ENCODE peak calls at places on chromosomes 16 and 17, in five cellular contexts. O, E, V, J and D are unnamed samples. For H3K4me1, the result is how much of the 10 kb centered on the place peaks cover.

GRCh38 chr16:68244903-68245853 is at the start of gene PLA2G15:
- DNase-seq in E (peak), J (peak), O (peak), V (peak), D (peak)

GRCh38 chr16:85988723-85989313 is 89.9 kb downstream of the IRF8 start:
- DNase-seq in E (peak), V (no peak), O (no peak), J (no peak), D (no peak)

GRCh38 chr16:74936902-74937560 is 47.9 kb downstream of the WDR59 start:
- DNase-seq in J (no peak), O (no peak), V (no peak), E (no peak), D (peak)

GRCh38 chr17:80913928-80914821 is 77.5 kb upstream of the CHMP6 start:
- DNase-seq in O (no peak), J (no peak), E (no peak), V (no peak), D (no peak)

GRCh38 chr17:3796110-3796821 is 4.7 kb downstream of the ITGAE start:
- DNase-seq in O (no peak), E (peak), J (peak), V (no peak), D (no peak)

GRCh38 chr16:72189865-72190371 is 18.0 kb upstream of the PMFBP1 start:
- DNase-seq in J (no peak), V (no peak), E (no peak), O (no peak), D (peak)

GRCh38 chr17:80831481-80831880 is 160.2 kb upstream of the CHMP6 start:
- DNase-seq in J (no peak), V (no peak), E (no peak), O (no peak), D (no peak)

GRCh38 chr16:85613609-85614337 is 651 bp downstream of the GSE1 start:
- DNase-seq in J (no peak), E (peak), V (peak), O (peak), D (peak)

GRCh38 chr17:37558299-37558698 is 50.9 kb downstream of the SYNRG start:
- DNase-seq in E (no peak), J (no peak), O (no peak), V (no peak), D (no peak)

GRCh38 chr16:86737083-86737482 is 158.7 kb downstream of the FOXL1 start:
- DNase-seq in E (no peak), V (no peak), J (no peak), O (no peak), D (no peak)

GRCh38 chr16:53213542-53213941 is 158.8 kb downstream of the CHD9 start:
- DNase-seq in O (no peak), J (no peak), V (no peak), E (no peak), D (no peak)

GRCh38 chr17:18980682-18981384 is 23.7 kb downstream of the FAM83G start:
- DNase-seq in E (no peak), V (no peak), O (no peak), J (no peak), D (peak)

GRCh38 chr17:34252890-34253525 is 2.1 kb upstream of the CCL2 start:
- DNase-seq in J (no peak), E (no peak), O (no peak), V (no peak), D (no peak)

GRCh38 chr17:55659661-55660060 is 63.0 kb downstream of the TMEM100 start:
- DNase-seq in V (no peak), J (no peak), O (no peak), E (no peak), D (no peak)

GRCh38 chr17:8436169-8436932 is 667 bp downstream of the NDEL1 start:
- DNase-seq in E (peak), O (peak), J (peak), V (peak), D (peak)

GRCh38 chr17:63450551-63450950 is 4.4 kb upstream of the CYB561 start:
- DNase-seq in O (no peak), V (no peak), J (peak), E (no peak), D (no peak)

GRCh38 chr16:72111653-72112451 is 18.2 kb downstream of the DHX38 start:
- DNase-seq in E (no peak), J (no peak), O (no peak), V (no peak), D (no peak)

GRCh38 chr17:54982399-54982798 is 13.8 kb downstream of the STXBP4 start:
- DNase-seq in J (no peak), E (no peak), O (no peak), V (no peak), D (no peak)

GRCh38 chr17:10612957-10613744 is 44.0 kb downstream of the MYH3 start:
- DNase-seq in V (no peak), O (no peak), E (no peak), J (no peak), D (peak)

GRCh38 chr16:24508614-24509013 is 30.8 kb upstream of the RBBP6 start:
- DNase-seq in E (no peak), V (no peak), O (no peak), J (no peak), D (peak)

GRCh38 chr17:3905017-3905486 is 11.2 kb downstream of the P2RX1 start:
- DNase-seq in E (peak), O (no peak), J (no peak), V (no peak), D (no peak)

GRCh38 chr17:52170963-52171572 is 12.6 kb upstream of the CA10 start:
- DNase-seq in O (no peak), E (no peak), V (peak), J (no peak), D (peak)
- H3K4me1 ChIP-seq in O (under half), E (under half), V (under half), J (under half), D (under half)

GRCh38 chr16:89436362-89436761 is 54.0 kb downstream of the ANKRD11 start:
- DNase-seq in J (no peak), E (no peak), O (no peak), V (no peak), D (no peak)
- H3K4me1 ChIP-seq in J (half or more), E (half or more), O (half or more), V (under half), D (under half)

DNA sequence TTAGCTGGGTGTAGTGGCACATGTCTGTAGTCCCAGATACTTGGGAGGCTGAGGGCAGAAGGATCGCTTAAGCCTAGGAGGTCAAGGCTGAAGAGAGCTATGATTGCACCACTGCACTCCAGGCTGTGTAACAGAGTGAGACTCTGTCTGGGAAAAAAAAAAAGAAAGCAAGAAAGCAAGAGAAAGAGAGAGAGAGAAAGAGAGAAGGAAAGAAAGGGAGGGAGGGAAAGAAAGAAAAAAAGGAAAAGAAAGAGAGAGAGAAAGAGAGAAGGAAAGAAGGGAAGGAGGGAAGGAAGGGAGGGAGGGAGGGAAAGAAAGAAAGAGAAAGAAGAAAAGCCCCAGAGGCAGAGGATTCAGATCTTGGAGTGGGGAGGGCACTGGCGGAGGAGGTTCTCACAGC is 6.5 kb downstream of the DHX58 start:
- DNase-seq in J (no peak), V (no peak), E (no peak), O (no peak), D (no peak)
- H3K4me1 ChIP-seq in J (under half), V (under half), E (under half), O (under half), D (under half)

GRCh38 chr16:4868573-4868972 is 21.3 kb downstream of the UBN1 start:
- DNase-seq in O (no peak), V (no peak), E (no peak), J (no peak), D (no peak)
- H3K4me1 ChIP-seq in O (under half), V (under half), E (under half), J (under half), D (under half)

GRCh38 chr16:11359370-11359769 is 14.1 kb downstream of the RMI2 start:
- DNase-seq in O (peak), V (no peak), J (no peak), E (no peak), D (peak)
- H3K4me1 ChIP-seq in O (under half), V (under half), J (under half), E (under half), D (under half)

GRCh38 chr17:78715000-78715771 is 66.9 kb downstream of the CYTH1 start:
- DNase-seq in J (no peak), E (no peak), O (no peak), V (no peak), D (no peak)
- H3K4me1 ChIP-seq in J (half or more), E (under half), O (half or more), V (under half), D (under half)

DNA sequence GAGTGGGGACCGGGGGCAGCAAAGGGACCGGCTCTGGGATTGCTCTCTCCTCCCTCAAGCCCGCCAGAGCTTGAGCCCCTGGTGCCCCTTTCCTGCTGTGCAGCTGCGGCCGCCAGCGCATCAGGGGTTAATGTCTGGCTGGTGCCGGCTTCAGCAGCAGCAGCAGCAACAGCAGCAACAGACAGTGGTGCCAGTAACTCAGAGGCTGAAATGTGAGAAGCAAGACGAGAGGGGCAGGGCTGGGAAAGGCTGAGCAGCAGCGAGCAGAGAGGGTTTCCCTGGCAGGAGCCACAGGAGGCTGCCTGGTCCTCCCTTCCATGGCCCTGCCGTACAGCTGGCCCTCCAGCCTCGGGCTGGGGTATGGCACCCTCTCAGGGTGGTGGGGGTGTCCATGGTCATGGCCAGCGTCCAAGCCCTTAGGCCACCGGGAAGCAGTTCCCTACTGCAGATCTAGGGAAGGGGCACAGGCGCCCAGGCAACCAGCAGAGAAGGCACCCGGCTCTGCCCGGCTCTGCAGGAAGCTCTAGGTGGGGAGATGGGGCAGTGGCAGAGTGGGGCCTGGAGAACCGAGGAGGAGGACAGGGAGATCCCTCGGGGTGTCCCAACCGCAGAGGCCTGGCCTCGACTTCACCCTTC is 21.1 kb upstream of the TFAP4 start:
- DNase-seq in J (no peak), E (no peak), O (peak), V (peak), D (no peak)
- H3K4me1 ChIP-seq in J (under half), E (under half), O (half or more), V (half or more), D (under half)

DNA sequence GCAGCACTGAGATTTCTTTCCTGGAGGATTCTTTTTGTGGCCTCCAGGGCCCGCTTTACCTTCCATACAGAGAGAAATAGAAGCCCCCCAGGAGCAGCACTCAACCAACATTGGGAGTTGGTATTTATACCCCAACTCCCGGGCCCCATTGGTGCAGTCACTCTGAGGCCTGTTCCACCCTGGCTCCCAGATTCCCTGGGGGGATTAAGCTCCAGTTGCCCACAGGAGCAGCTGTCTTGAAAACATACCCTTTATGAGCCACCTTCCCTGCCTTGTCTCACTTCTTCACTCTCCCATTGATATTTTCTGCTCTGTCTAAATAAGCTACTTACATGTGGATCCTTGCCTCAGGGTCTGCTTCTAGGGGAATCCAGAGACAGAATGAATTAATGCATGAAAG is 167.8 kb downstream of the KATNIP start:
- DNase-seq in O (no peak), E (no peak), V (no peak), J (no peak), D (no peak)
- H3K4me1 ChIP-seq in O (under half), E (under half), V (under half), J (under half), D (under half)

DNA sequence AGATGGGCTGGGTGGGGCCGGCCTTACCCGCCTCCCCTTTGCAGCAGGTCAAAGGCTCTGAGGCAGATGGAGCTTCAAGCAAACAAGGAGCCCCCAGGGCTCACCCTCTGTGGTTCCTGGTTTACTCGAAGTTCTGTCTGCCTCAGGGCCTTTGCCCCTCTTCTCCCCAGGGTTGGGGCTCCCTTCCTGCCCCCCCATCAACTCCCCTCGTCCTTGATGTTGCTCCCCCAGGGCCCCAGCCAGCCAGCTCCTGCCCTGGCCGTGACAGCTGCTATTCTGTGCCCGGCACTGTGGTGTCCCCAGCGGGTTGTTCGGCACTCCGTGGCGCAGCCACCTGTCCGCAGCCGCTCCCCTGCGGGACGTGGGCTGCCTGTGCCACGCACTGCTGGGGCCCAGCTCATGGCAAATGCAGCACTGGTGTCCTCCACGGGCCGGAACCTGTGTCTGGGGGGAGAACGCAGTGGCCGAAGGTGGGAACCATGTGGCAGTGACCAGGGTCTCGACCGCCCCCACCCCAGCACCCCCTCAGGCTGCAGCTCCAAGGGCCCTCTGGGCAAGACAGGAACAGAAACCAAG is 4.3 kb upstream of the METRN start:
- DNase-seq in E (no peak), J (no peak), O (no peak), V (no peak), D (no peak)
- H3K4me1 ChIP-seq in E (under half), J (under half), O (under half), V (half or more), D (under half)

GRCh38 chr17:58536541-58536940 is 22.1 kb upstream of the MTMR4 start:
- DNase-seq in J (no peak), O (no peak), E (no peak), V (no peak), D (no peak)
- H3K4me1 ChIP-seq in J (under half), O (under half), E (under half), V (under half), D (under half)